ENCODE peak calls at places on chromosome 4, in nine cellular contexts. D is cardiac muscle cell; G is ovary; Q is heart left ventricle; R is activated CD8-positive, alpha-beta T cell treated with anti-CD3 and anti-CD28 coated beads for 36 hours; U is tibial artery; P is astrocyte; H is stomach; F is natural killer cell. K is an unnamed sample.

GRCh38 chr4:165355900-165356300 is 22.9 kb upstream of the CPE start:
- DNase-seq in D (peak; percentile 58), G (no peak), Q (no peak), R (peak; percentile 51), U (peak; percentile 40), P (peak; percentile 40), H (no peak), F (no peak), K (peak; percentile 61)

GRCh38 chr4:74522251-74522991 is 77.5 kb downstream of the AREG start:
- DNase-seq in D (no peak), G (no peak), Q (no peak), R (no peak), U (no peak), P (peak; percentile 66), H (no peak), F (no peak), K (no peak)

GRCh38 chr4:44766453-44766852 is 40.1 kb upstream of the GNPDA2 start:
- DNase-seq in D (no peak), G (no peak), Q (no peak), R (no peak), U (no peak), P (no peak), H (no peak), F (no peak), K (no peak)

GRCh38 chr4:106893395-106893881 is 142.7 kb downstream of the DKK2 start:
- DNase-seq in D (no peak), G (no peak), Q (no peak), R (no peak), U (no peak), P (no peak), H (no peak), F (no peak), K (peak; percentile 26)

GRCh38 chr4:144948009-144948408 is 150.0 kb downstream of the ANAPC10 start:
- DNase-seq in D (peak; percentile 31), G (no peak), Q (no peak), R (no peak), U (no peak), P (peak; percentile 13), H (no peak), F (no peak), K (no peak)

GRCh38 chr4:48949086-48949485 is 37.0 kb upstream of the CWH43 start:
- DNase-seq in D (no peak), G (no peak), Q (no peak), R (no peak), U (no peak), P (no peak), H (no peak), F (no peak), K (no peak)

GRCh38 chr4:65791807-65792308 is 121.6 kb upstream of the EPHA5 start:
- DNase-seq in D (peak; percentile 52), G (no peak), Q (no peak), R (no peak), U (no peak), P (peak; percentile 61), H (no peak), F (no peak), K (no peak)

GRCh38 chr4:167775374-167775773 is 317.0 kb upstream of the ANXA10 start:
- DNase-seq in D (no peak), G (no peak), Q (no peak), R (no peak), U (no peak), P (peak; percentile 4), H (no peak), F (no peak), K (no peak)

GRCh38 chr4:75009138-75009537 is 76.2 kb downstream of the PARM1 start:
- DNase-seq in D (no peak), G (no peak), Q (no peak), R (no peak), U (no peak), P (no peak), H (no peak), F (no peak), K (no peak)

GRCh38 chr4:13989496-13989895 is 362.0 kb upstream of the BOD1L1 start:
- DNase-seq in D (peak; percentile 54), G (no peak), Q (no peak), R (no peak), U (no peak), P (peak; percentile 45), H (no peak), F (no peak), K (no peak)

DNA sequence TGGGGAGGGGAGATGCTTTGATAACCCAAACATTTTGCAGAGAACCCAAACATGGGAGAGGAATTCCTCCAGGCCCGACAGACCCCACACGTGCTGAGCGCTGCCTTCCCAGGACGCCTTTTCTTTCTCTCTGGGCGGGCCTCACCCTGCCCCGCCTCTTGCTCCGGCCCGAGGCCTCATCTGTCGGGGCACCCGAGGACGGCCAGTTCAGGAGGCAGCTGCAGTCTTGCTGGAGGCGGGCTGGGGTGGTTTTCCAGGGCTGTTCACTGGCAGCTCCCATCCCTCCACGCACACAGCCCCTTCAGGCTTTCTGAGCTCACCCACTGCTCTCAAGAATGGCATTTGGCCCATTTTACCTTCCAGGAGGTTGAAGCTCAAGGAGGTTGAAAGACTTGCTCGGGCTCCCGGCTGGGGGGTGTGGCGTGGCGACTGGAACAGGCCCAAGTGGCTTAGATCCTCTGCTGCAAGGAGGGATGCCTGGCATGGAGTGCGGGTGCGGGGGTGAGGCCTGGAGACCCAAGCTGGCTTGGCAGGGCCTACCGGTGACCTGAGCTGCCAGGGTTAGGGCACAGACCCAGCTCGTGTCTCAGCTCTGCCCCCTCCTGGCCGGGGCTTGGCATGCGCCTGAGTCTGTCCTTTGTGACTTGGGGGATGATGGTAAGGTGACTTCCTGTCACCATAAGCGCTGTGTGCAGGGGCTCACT is 99.2 kb downstream of the PSAPL1 start:
- DNase-seq in D (peak; percentile 48), G (peak; percentile 65), Q (peak; percentile 57), R (peak; percentile 81), U (no peak), P (no peak), H (peak; percentile 62), F (peak; percentile 66), K (peak; percentile 86)
- TF ChIP-seq CTCF in D (peak; percentile 84), G (peak; percentile 9), Q (peak; percentile 51), R (peak; percentile 57), U (peak; percentile 50), P (peak; percentile 49), H (no peak), F (peak; percentile 64), K (peak; percentile 71)

GRCh38 chr4:182141623-182142022 is 101.6 kb upstream of the TENM3 start:
- DNase-seq in D (no peak), G (no peak), Q (no peak), R (no peak), U (no peak), P (no peak), H (no peak), F (no peak), K (no peak)

GRCh38 chr4:182142146-182143085 is 100.8 kb upstream of the TENM3 start:
- DNase-seq in D (peak; percentile 58), G (no peak), Q (no peak), R (peak; percentile 4), U (no peak), P (peak; percentile 71), H (no peak), F (no peak), K (peak; percentile 39)

GRCh38 chr4:182144621-182145359 is 98.4 kb upstream of the TENM3 start:
- DNase-seq in D (no peak), G (no peak), Q (no peak), R (no peak), U (no peak), P (no peak), H (no peak), F (no peak), K (peak; percentile 53)

GRCh38 chr4:182143822-182144620 is 99.2 kb upstream of the TENM3 start:
- DNase-seq in D (peak; percentile 68), G (peak; percentile 34), Q (no peak), R (peak; percentile 13), U (no peak), P (peak; percentile 89), H (no peak), F (no peak), K (peak; percentile 60)

GRCh38 chr4:182143086-182143821 is 99.9 kb upstream of the TENM3 start:
- DNase-seq in D (peak; percentile 25), G (no peak), Q (no peak), R (peak; percentile 4), U (no peak), P (peak; percentile 37), H (no peak), F (no peak), K (no peak)
- TF ChIP-seq CTCF in D (no peak), G (no peak), Q (no peak), R (no peak), U (no peak), P (no peak), H (no peak), F (no peak), K (no peak)

DNA sequence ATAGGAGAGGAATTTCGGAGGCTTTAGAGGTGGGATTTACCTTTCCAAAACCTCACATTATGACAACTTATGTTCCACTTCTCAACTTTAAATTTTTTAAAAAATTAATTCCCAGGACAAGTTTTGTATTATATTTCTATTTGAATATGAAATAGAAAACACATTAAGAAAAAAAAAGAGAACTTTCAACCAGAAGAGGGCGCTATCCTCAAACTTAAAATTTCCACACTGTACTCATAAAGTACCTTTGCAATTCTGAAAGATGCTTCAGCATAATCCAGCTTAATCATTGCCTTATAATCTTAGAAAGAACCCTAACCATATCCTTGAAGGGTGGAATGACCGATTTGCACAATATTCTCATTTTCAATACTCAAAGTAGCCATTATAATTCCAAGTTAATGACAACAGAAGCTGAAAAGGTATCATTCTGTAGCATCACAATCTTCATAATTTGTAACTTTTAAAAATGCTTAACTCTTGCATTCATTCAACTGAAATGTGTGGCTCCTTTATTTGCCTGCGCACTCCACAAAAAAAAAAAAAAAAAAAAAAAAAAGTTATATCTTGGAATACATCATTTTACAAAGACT is 158.0 kb downstream of the KCNIP4 start:
- DNase-seq in D (peak; percentile 71), G (no peak), Q (no peak), R (no peak), U (no peak), P (peak; percentile 16), H (no peak), F (no peak), K (no peak)
- TF ChIP-seq CTCF in D (peak; percentile 38), G (peak; percentile 8), Q (peak; percentile 43), R (peak; percentile 66), U (peak; percentile 30), P (peak; percentile 25), H (no peak), F (peak; percentile 31), K (peak; percentile 94)

DNA sequence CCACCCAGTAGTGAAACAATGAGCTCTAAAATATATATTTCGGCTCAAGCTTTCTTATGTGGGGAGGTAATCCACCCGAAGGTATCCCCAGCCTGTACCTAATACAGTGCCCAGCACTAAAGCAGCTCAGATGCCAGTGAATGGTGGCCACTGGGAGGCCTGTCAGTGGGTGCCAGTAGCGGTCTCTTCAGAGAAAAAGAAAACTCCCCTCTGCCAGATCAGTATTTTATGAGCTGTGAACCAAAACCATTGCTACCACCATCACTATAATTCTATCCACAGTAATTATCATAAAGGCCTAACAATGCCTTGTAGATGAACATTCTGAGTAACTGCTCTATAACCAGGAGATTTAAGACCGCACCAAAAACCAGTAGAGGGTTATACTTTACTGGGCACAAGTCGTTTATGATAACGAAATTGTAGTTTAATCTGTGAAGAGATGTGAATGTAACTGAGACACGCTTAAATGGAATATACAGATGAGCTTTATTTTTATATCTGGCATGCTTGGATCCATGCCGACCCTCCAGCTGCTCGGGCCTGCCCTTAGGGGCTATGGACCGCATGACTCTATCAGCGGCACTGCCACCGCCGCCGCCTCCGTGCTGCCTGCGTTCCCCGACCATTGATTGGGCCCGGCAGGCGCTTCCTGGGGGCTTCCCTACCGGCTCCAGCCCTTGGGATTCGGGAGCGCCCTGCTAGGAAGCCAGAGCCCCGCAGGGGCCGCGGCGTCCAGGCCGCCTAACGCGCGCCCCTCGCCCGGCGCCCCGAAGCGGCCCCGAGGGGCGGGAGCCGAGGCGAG is 586 bp upstream of the NFKB1 start:
- DNase-seq in D (peak; percentile 64), G (peak; percentile 72), Q (peak; percentile 71), R (peak; percentile 58), U (peak; percentile 52), P (peak; percentile 49), H (peak; percentile 50), F (peak; percentile 66), K (peak; percentile 49)
- TF ChIP-seq CTCF in D (no peak), G (no peak), Q (no peak), R (no peak), U (no peak), P (no peak), H (no peak), F (no peak), K (no peak)

K was measured in glutamatergic neuron.